ENCODE peak calls at places on chromosomes 2 and 18, in six cellular contexts. U is heart left ventricle, A is stomach, N is cardiac muscle cell, S is tibial nerve, Z is NB4. X is an unnamed sample.

GRCh38 chr2:140589273-140589672 is 1541.5 kb downstream of the LRP1B start:
- DNase-seq in N (peak), Z (no peak), U (no peak), A (no peak), S (no peak), X (no peak)

GRCh38 chr2:218032336-218033171 is 29.8 kb upstream of the TNS1 start:
- DNase-seq in Z (no peak), N (no peak), U (peak), A (peak), S (no peak), X (no peak)

GRCh38 chr2:120716641-120717585 is 18.8 kb upstream of the GLI2 start:
- DNase-seq in A (no peak), N (no peak), S (no peak), U (no peak), Z (no peak), X (no peak)

GRCh38 chr2:217979151-217979811 is 23.5 kb downstream of the TNS1 start:
- DNase-seq in A (no peak), Z (no peak), S (no peak), N (peak), U (peak), X (no peak)

GRCh38 chr2:59584958-59585357 is 968.5 kb downstream of the BCL11A start:
- DNase-seq in Z (peak), U (no peak), A (no peak), S (no peak), N (no peak), X (peak)

GRCh38 chr18:23460285-23461273 is 7.5 kb downstream of the RIOK3 start:
- DNase-seq in N (no peak), U (no peak), S (no peak), Z (no peak), A (no peak), X (no peak)

GRCh38 chr18:26406294-26406693 is 142.1 kb downstream of the KCTD1 start:
- DNase-seq in S (no peak), Z (no peak), A (no peak), U (no peak), N (no peak), X (no peak)

GRCh38 chr2:219484343-219485200 is 14.1 kb upstream of the GMPPA start:
- DNase-seq in S (no peak), A (no peak), N (no peak), Z (no peak), U (no peak), X (no peak)

GRCh38 chr2:66982766-66983165 is 414.4 kb upstream of the ETAA1 start:
- DNase-seq in N (peak), S (no peak), U (no peak), A (no peak), Z (no peak), X (no peak)

GRCh38 chr2:128777091-128778045 is 458.7 kb upstream of the HS6ST1 start:
- DNase-seq in A (peak), U (no peak), S (no peak), Z (no peak), N (no peak), X (no peak)

GRCh38 chr18:24078391-24078790 is 60.5 kb upstream of the CABYR start:
- DNase-seq in A (no peak), S (no peak), U (no peak), Z (no peak), N (no peak), X (no peak)

GRCh38 chr2:177143444-177143843 is 69.2 kb upstream of the HNRNPA3 start:
- DNase-seq in Z (no peak), U (no peak), N (peak), S (no peak), A (no peak), X (no peak)

GRCh38 chr2:197212344-197213262 is 98.0 kb downstream of the ANKRD44 start:
- DNase-seq in A (no peak), Z (peak), N (no peak), U (no peak), S (no peak), X (no peak)

GRCh38 chr2:241803387-241804325 is 5.3 kb upstream of the NEU4 start:
- DNase-seq in A (no peak), U (peak), N (peak), Z (peak), S (no peak), X (peak)

GRCh38 chr2:171160119-171160629 is 519 bp downstream of the TLK1 start:
- DNase-seq in Z (no peak), N (peak), A (peak), S (peak), U (peak), X (peak)

GRCh38 chr18:31297248-31297647 is 20.7 kb upstream of the DSG1 start:
- DNase-seq in N (no peak), S (no peak), Z (no peak), A (no peak), U (no peak), X (no peak)

GRCh38 chr2:157903051-157903625 is 27.0 kb upstream of the ACVR1 start:
- DNase-seq in N (no peak), Z (no peak), S (no peak), U (no peak), A (no peak), X (no peak)

GRCh38 chr2:8002765-8003393 is 679.0 kb upstream of the ID2 start:
- DNase-seq in U (no peak), Z (no peak), N (peak), A (no peak), S (no peak), X (no peak)

GRCh38 chr2:177602611-177603164 is 210.1 kb downstream of the AGPS start:
- DNase-seq in Z (no peak), S (no peak), U (no peak), N (no peak), A (no peak), X (no peak)

GRCh38 chr2:107669335-107669734 is 157.4 kb upstream of the RGPD4 start:
- DNase-seq in Z (peak), U (no peak), A (no peak), S (no peak), N (peak), X (peak)

GRCh38 chr2:9693646-9694045 is 62.8 kb upstream of the YWHAQ start:
- DNase-seq in U (no peak), N (no peak), A (no peak), Z (no peak), S (no peak), X (no peak)

GRCh38 chr2:40741532-40741931 is 289.6 kb upstream of the SLC8A1 start:
- DNase-seq in Z (no peak), A (no peak), N (no peak), S (no peak), U (no peak), X (no peak)

GRCh38 chr18:60372598-60372997 is at the start of gene MC4R:
- DNase-seq in U (no peak), A (no peak), S (no peak), Z (peak), N (peak), X (peak)

GRCh38 chr2:55054476-55054875 is 4.2 kb upstream of the RTN4 start:
- DNase-seq in N (no peak), U (no peak), Z (no peak), A (no peak), S (no peak), X (no peak)

GRCh38 chr2:67566292-67566691 is 169.2 kb downstream of the ETAA1 start:
- DNase-seq in A (peak), S (no peak), N (no peak), U (no peak), Z (no peak), X (no peak)

GRCh38 chr2:174633621-174633927 is 36.0 kb upstream of the WIPF1 start:
- DNase-seq in A (no peak), S (no peak), U (no peak), Z (peak), N (peak), X (peak)

GRCh38 chr2:72211359-72211758 is 63.7 kb upstream of the CYP26B1 start:
- DNase-seq in U (no peak), S (no peak), Z (no peak), N (no peak), A (no peak), X (no peak)

GRCh38 chr2:68466361-68466777 is 725 bp downstream of the FBXO48 start:
- DNase-seq in A (no peak), Z (peak), U (no peak), N (peak), S (no peak), X (peak)

GRCh38 chr18:56168049-56168781 is 470.2 kb downstream of the TXNL1 start:
- DNase-seq in U (no peak), N (peak), Z (no peak), S (no peak), A (no peak), X (no peak)

GRCh38 chr2:11833601-11834000 is 87.2 kb downstream of the LPIN1 start:
- DNase-seq in U (no peak), S (no peak), Z (peak), N (peak), A (no peak), X (no peak)

GRCh38 chr2:11837875-11838734 is 91.7 kb downstream of the LPIN1 start:
- DNase-seq in N (no peak), U (no peak), Z (no peak), A (no peak), S (no peak), X (peak)

GRCh38 chr2:11832531-11832930 is 86.1 kb downstream of the LPIN1 start:
- DNase-seq in U (no peak), Z (peak), N (no peak), S (no peak), A (no peak), X (no peak)

GRCh38 chr2:11836647-11837219 is 90.3 kb downstream of the LPIN1 start:
- DNase-seq in A (no peak), N (no peak), S (no peak), Z (no peak), U (no peak), X (no peak)

GRCh38 chr2:11835403-11835802 is 89.0 kb downstream of the LPIN1 start:
- DNase-seq in A (no peak), S (no peak), N (no peak), Z (peak), U (no peak), X (no peak)
- TF ChIP-seq CTCF in A (no peak), S (no peak), N (peak), Z (no peak), U (no peak), X (no peak)

GRCh38 chr2:235472443-235472842 is 21.4 kb upstream of the AGAP1 start:
- DNase-seq in Z (no peak), N (no peak), A (no peak), U (no peak), S (no peak), X (no peak)
- TF ChIP-seq CTCF in Z (no peak), N (no peak), A (no peak), U (no peak), S (no peak), X (no peak)

GRCh38 chr2:33766175-33766574 is 167.1 kb upstream of the FAM98A start:
- DNase-seq in A (no peak), S (no peak), Z (no peak), U (no peak), N (no peak), X (no peak)

GRCh38 chr2:33762636-33763035 is 163.5 kb upstream of the FAM98A start:
- DNase-seq in N (no peak), A (no peak), Z (no peak), U (no peak), S (no peak), X (no peak)

GRCh38 chr2:33765122-33765521 is 166.0 kb upstream of the FAM98A start:
- DNase-seq in S (no peak), N (no peak), Z (no peak), U (no peak), A (no peak), X (no peak)

GRCh38 chr2:33763671-33764310 is 164.7 kb upstream of the FAM98A start:
- DNase-seq in S (no peak), U (no peak), Z (no peak), N (no peak), A (no peak), X (no peak)
- TF ChIP-seq CTCF in S (no peak), U (no peak), Z (no peak), N (no peak), A (no peak), X (no peak)

DNA sequence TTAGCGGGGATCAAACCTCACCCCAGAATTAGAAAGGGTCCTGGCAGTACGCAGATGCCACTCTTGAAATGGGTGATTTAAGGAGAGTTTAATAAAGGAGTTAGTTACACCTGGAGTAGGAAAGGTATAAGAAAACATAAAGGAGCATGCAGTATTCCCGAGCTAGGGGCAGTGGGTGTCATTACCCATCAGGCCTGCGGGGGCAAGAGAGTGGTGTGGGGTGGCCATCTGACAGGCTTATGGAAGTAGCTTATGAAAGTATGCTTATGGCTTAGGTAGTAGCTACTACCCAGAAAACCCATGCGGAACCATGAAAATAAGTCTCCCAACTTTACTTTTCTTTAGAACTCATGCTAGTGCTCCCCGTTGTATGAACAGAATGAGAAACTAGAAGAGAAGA is 568.9 kb upstream of the ACVR2A start:
- DNase-seq in S (no peak), U (no peak), N (peak), A (no peak), Z (peak), X (no peak)
- TF ChIP-seq CTCF in S (no peak), U (no peak), N (peak), A (no peak), Z (peak), X (no peak)

GRCh38 chr2:111030271-111030891 is 90.3 kb upstream of the BCL2L11 start:
- DNase-seq in S (no peak), A (peak), N (no peak), Z (peak), U (no peak), X (no peak)

GRCh38 chr2:111031546-111032484 is 88.9 kb upstream of the BCL2L11 start:
- DNase-seq in A (peak), Z (peak), U (no peak), S (no peak), N (no peak), X (peak)

GRCh38 chr2:111025288-111025687 is 95.4 kb upstream of the BCL2L11 start:
- DNase-seq in S (no peak), U (no peak), N (no peak), A (no peak), Z (no peak), X (no peak)

GRCh38 chr2:111029135-111029927 is 91.4 kb upstream of the BCL2L11 start:
- DNase-seq in U (no peak), N (no peak), S (no peak), A (peak), Z (peak), X (no peak)

GRCh38 chr2:111028720-111029119 is 92.0 kb upstream of the BCL2L11 start:
- DNase-seq in A (peak), S (no peak), Z (peak), U (no peak), N (peak), X (no peak)
- TF ChIP-seq CTCF in A (no peak), S (no peak), Z (peak), U (no peak), N (no peak), X (no peak)